ENCODE peak calls at places on chromosome 11, in six cellular contexts. One of them, this sample, is unnamed.

GRCh38 chr11:73939096-73939495 is 11.7 kb upstream of the DNAJB13 start:
- DNase-seq in hippocampal formation: no peak
- DNase-seq in H54: no peak
- DNase-seq in HCT116: no peak
- DNase-seq in AG09319: no peak
- DNase-seq in EL: peak
- DNase-seq in this sample: no peak

GRCh38 chr11:65184146-65184545 is 2.4 kb downstream of the CAPN1 start:
- DNase-seq in hippocampal formation: no peak
- DNase-seq in H54: no peak
- DNase-seq in HCT116: no peak
- DNase-seq in AG09319: no peak
- DNase-seq in EL: no peak
- DNase-seq in this sample: no peak

GRCh38 chr11:110852925-110853324 is 140.7 kb upstream of the ARHGAP20 start:
- DNase-seq in hippocampal formation: no peak
- DNase-seq in H54: no peak
- DNase-seq in HCT116: no peak
- DNase-seq in AG09319: no peak
- DNase-seq in EL: no peak
- DNase-seq in this sample: no peak

GRCh38 chr11:110261195-110262140 is 34.9 kb downstream of the RDX start:
- DNase-seq in hippocampal formation: no peak
- DNase-seq in H54: no peak
- DNase-seq in HCT116: no peak
- DNase-seq in AG09319: no peak
- DNase-seq in EL: no peak
- DNase-seq in this sample: no peak

GRCh38 chr11:9092846-9093778 is 1.7 kb upstream of the SCUBE2 start:
- DNase-seq in hippocampal formation: no peak
- DNase-seq in H54: no peak
- DNase-seq in HCT116: no peak
- DNase-seq in AG09319: no peak
- DNase-seq in EL: no peak
- DNase-seq in this sample: no peak

GRCh38 chr11:6413791-6414231 is 5.1 kb downstream of the APBB1 start:
- DNase-seq in hippocampal formation: no peak
- DNase-seq in H54: no peak
- DNase-seq in HCT116: no peak
- DNase-seq in AG09319: no peak
- DNase-seq in EL: no peak
- DNase-seq in this sample: peak

GRCh38 chr11:131668867-131669780 is 298.7 kb downstream of the NTM start:
- DNase-seq in hippocampal formation: peak
- DNase-seq in H54: peak
- DNase-seq in HCT116: peak
- DNase-seq in AG09319: no peak
- DNase-seq in EL: peak
- DNase-seq in this sample: no peak

GRCh38 chr11:111472228-111472627 is 40.0 kb downstream of the BTG4 start:
- DNase-seq in hippocampal formation: no peak
- DNase-seq in H54: no peak
- DNase-seq in HCT116: no peak
- DNase-seq in AG09319: no peak
- DNase-seq in EL: peak
- DNase-seq in this sample: no peak

GRCh38 chr11:76772100-76772782 is 10.9 kb upstream of the TSKU start:
- DNase-seq in hippocampal formation: no peak
- DNase-seq in H54: no peak
- DNase-seq in HCT116: no peak
- DNase-seq in AG09319: no peak
- DNase-seq in EL: no peak
- DNase-seq in this sample: no peak

GRCh38 chr11:27795955-27796861 is 96.0 kb upstream of the BDNF start:
- DNase-seq in hippocampal formation: no peak
- DNase-seq in H54: no peak
- DNase-seq in HCT116: no peak
- DNase-seq in AG09319: no peak
- DNase-seq in EL: no peak
- DNase-seq in this sample: no peak

GRCh38 chr11:19602906-19603305 is 109.7 kb upstream of the NAV2 start:
- DNase-seq in hippocampal formation: no peak
- DNase-seq in H54: no peak
- DNase-seq in HCT116: no peak
- DNase-seq in AG09319: no peak
- DNase-seq in EL: no peak
- DNase-seq in this sample: no peak

GRCh38 chr11:1488575-1489180 is 2.1 kb upstream of the MOB2 start:
- DNase-seq in hippocampal formation: no peak
- DNase-seq in H54: no peak
- DNase-seq in HCT116: no peak
- DNase-seq in AG09319: no peak
- DNase-seq in EL: no peak
- DNase-seq in this sample: no peak